ENCODE peak calls at places on chromosomes 4 and X, in five cellular contexts. M, J, G, R and F are unnamed samples.

GRCh38 chr4:133903029-133903428 is 298.6 kb downstream of the PABPC4L start:
- DNase-seq in J (no peak), G (no peak), R (no peak), M (no peak), F (no peak)

GRCh38 chrX:101385795-101386541 is at the start of gene BTK:
- DNase-seq in J (no peak), R (no peak), G (no peak), M (no peak), F (no peak)

GRCh38 chr4:74014332-74014731 is 15.9 kb upstream of the CXCL5 start:
- DNase-seq in R (no peak), G (no peak), J (no peak), M (no peak), F (no peak)

GRCh38 chrX:115268421-115268820 is 21.1 kb upstream of the LUZP4 start:
- DNase-seq in G (no peak), M (no peak), J (no peak), R (no peak), F (no peak)

GRCh38 chrX:44470816-44471215 is 71.8 kb downstream of the FUNDC1 start:
- DNase-seq in M (no peak), G (no peak), R (no peak), J (no peak), F (no peak)

GRCh38 chrX:53594354-53594753 is 92.2 kb downstream of the HUWE1 start:
- DNase-seq in J (no peak), G (no peak), R (peak; percentile 59), M (no peak), F (no peak)

GRCh38 chrX:119389854-119390501 is 9.2 kb upstream of the SLC25A43 start:
- DNase-seq in J (no peak), R (no peak), G (no peak), M (no peak), F (no peak)

GRCh38 chr4:54384152-54384551 is 155.1 kb downstream of the PDGFRA start:
- DNase-seq in M (no peak), R (no peak), G (no peak), J (no peak), F (no peak)

GRCh38 chrX:119758682-119759332 is 419 bp downstream of the SOWAHD start:
- DNase-seq in J (no peak), M (peak; percentile 52), R (no peak), G (peak; percentile 58), F (no peak)

GRCh38 chr4:140004580-140005314 is 149.2 kb downstream of the MAML3 start:
- DNase-seq in M (no peak), R (peak; percentile 73), J (peak; percentile 23), G (peak; percentile 78), F (peak; percentile 53)

GRCh38 chr4:48949518-48950207 is 36.4 kb upstream of the CWH43 start:
- DNase-seq in J (no peak), M (no peak), R (peak; percentile 22), G (no peak), F (no peak)

GRCh38 chrX:119155416-119156035 is 27.9 kb upstream of the KIAA1210 start:
- DNase-seq in M (no peak), G (no peak), R (peak; percentile 75), J (no peak), F (no peak)

GRCh38 chr4:16032871-16033505 is 50.8 kb downstream of the PROM1 start:
- DNase-seq in R (peak; percentile 75), G (no peak), M (no peak), J (no peak), F (no peak)

GRCh38 chr4:55172694-55173287 is 47.4 kb upstream of the KDR start:
- DNase-seq in J (no peak), G (no peak), M (no peak), R (peak; percentile 76), F (no peak)

GRCh38 chr4:92047209-92047877 is 256.4 kb upstream of the GRID2 start:
- DNase-seq in M (no peak), J (no peak), R (peak; percentile 54), G (no peak), F (no peak)

GRCh38 chr4:11415409-11416070 is 13.2 kb downstream of the HS3ST1 start:
- DNase-seq in R (no peak), G (no peak), M (no peak), J (no peak), F (no peak)

GRCh38 chr4:53712326-53712725 is 121.0 kb upstream of the LNX1 start:
- DNase-seq in J (no peak), R (no peak), M (peak; percentile 31), G (no peak), F (no peak)

GRCh38 chr4:8646296-8647093 is 53.9 kb downstream of the CPZ start:
- DNase-seq in G (no peak), R (no peak), M (no peak), J (no peak), F (no peak)

GRCh38 chr4:71296945-71297344 is 41.9 kb upstream of the SLC4A4 start:
- DNase-seq in G (no peak), M (no peak), R (peak; percentile 66), J (no peak), F (no peak)

GRCh38 chrX:110941906-110942305 is 146.3 kb upstream of the CHRDL1 start:
- DNase-seq in M (no peak), G (no peak), R (no peak), J (no peak), F (no peak)

GRCh38 chr4:109231331-109231730 is 71.1 kb downstream of the COL25A1 start:
- DNase-seq in G (no peak), J (no peak), R (no peak), M (no peak), F (no peak)

GRCh38 chr4:138901177-138901576 is 114.4 kb upstream of the NOCT start:
- DNase-seq in J (no peak), R (no peak), G (no peak), M (no peak), F (no peak)

GRCh38 chr4:338759-339097 is 1.1 kb downstream of the ZNF141 start:
- DNase-seq in G (no peak), J (no peak), M (no peak), R (no peak), F (no peak)

GRCh38 chrX:41734530-41734929 is 10.5 kb downstream of the GPR82 start:
- DNase-seq in G (no peak), J (no peak), M (no peak), R (no peak), F (no peak)

GRCh38 chrX:136747003-136747986 is 33.4 kb downstream of the ARHGEF6 start:
- DNase-seq in M (peak; percentile 38), R (no peak), G (no peak), J (no peak), F (no peak)

GRCh38 chr4:56460085-56460484 is 7.3 kb upstream of the SRP72 start:
- DNase-seq in J (no peak), R (no peak), G (no peak), M (no peak), F (no peak)

GRCh38 chrX:13235930-13236329 is 83.9 kb downstream of the ATXN3L start:
- DNase-seq in M (no peak), J (no peak), R (no peak), G (no peak), F (no peak)

GRCh38 chr4:1804638-1805492 is 11.8 kb downstream of the FGFR3 start:
- DNase-seq in R (no peak), G (no peak), M (no peak), J (no peak), F (no peak)

GRCh38 chrX:55783723-55784122 is 66.2 kb downstream of the RRAGB start:
- DNase-seq in J (no peak), R (peak; percentile 31), M (no peak), G (no peak), F (no peak)

GRCh38 chr4:94665500-94666398 is 92.0 kb upstream of the BMPR1B start:
- DNase-seq in G (no peak), M (no peak), R (no peak), J (no peak), F (no peak)

GRCh38 chr4:112109455-112110425 is 35.5 kb upstream of the FAM241A start:
- DNase-seq in J (no peak), R (peak; percentile 61), G (no peak), M (peak; percentile 8), F (no peak)
- H3K4me3 ChIP-seq in J (no peak overlapping the region), R (no peak overlapping the region), G (no peak overlapping the region), M (no peak overlapping the region), F (no peak overlapping the region)

DNA sequence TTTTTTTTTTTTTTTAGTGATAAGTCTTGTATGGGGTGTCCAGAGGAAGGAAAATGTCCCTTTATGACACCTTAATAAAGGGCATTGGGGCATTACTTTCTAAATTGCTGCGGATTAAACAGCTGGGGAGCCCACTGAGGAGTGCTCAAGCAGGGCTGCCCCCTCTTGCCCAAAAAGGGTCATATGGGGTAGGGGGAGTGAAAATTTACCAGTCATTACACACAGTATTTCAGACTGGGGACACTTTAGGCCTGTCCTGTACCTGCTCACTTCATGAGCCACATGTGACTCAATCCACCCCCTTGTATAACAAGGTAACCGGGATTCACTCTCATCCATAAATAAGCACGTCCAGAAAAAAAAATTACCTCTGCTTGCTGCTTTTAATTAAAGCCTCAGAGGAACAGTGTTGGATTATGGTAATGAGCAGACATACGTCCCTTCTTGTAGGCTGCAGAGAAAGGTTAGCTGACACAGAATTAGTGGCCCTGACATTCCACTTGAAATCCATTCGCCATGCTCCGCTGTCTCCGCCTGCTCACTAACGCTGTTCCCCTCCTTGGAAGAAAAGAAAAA is 1.8 kb downstream of the PRDM8 start:
- DNase-seq in R (no peak), M (no peak), J (no peak), G (no peak), F (no peak)
- H3K27me3 ChIP-seq in R (no peaks in the 10 kb centered on the region), M (no peaks in the 10 kb centered on the region), J (no peaks in the 10 kb centered on the region), G (peaks cover 3% of the 10 kb centered on the region), F (peaks cover 76% of the 10 kb centered on the region)

GRCh38 chr4:185210102-185210981 is 944 bp downstream of the SNX25 start:
- DNase-seq in M (peak; percentile 54), G (peak; percentile 72), J (no peak), R (peak; percentile 60), F (no peak)

GRCh38 chr4:185211035-185211434 is 1.6 kb downstream of the SNX25 start:
- DNase-seq in J (no peak), G (no peak), M (no peak), R (no peak), F (no peak)

GRCh38 chr4:185213341-185213740 is 3.9 kb downstream of the SNX25 start:
- DNase-seq in G (no peak), J (no peak), M (no peak), R (no peak), F (no peak)

GRCh38 chr4:185212566-185212965 is 3.2 kb downstream of the SNX25 start:
- DNase-seq in M (no peak), J (no peak), R (peak; percentile 43), G (no peak), F (no peak)

GRCh38 chr4:185211641-185212040 is 2.2 kb downstream of the SNX25 start:
- DNase-seq in G (no peak), M (no peak), J (no peak), R (no peak), F (no peak)
- H3K4me3 ChIP-seq in G (peak overlapping the region; percentile 71), M (peak overlapping the region; percentile 81), J (no peak overlapping the region), R (peak overlapping the region; percentile 86), F (peak overlapping the region; percentile 77)

DNA sequence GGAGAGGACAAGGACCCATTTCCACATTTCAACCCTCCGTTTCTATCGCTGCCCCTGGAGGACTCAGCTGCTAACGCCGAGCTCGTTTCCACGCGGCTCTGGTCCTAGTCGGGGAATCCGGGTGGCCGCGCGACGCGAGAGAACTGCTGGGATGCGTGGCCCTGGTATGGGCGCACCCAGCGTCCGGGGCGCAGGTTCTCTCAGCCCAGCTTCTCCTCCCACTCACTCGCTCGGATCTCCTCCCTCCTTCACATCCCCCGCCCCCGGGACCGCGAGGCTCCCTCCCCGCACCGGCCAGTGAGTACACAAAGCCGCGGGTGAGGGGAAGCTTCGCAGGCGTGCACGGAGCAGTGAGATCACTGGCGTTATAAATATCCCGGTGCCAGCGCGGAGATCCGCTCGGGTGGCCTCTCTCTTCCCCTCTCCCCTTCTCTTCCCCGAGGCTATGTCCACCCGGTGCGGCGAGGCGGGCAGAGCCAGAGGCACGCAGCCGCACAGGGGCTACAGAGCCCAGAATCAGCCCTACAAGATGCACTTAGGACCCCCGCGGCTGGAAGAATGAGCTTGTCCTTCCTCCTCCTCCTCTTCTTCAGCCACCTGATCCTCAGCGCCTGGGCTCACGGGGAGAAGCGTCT is at the start of gene FGF5:
- DNase-seq in M (peak; percentile 9), R (peak; percentile 94), G (peak; percentile 54), J (no peak), F (peak; percentile 61)
- H3K27me3 ChIP-seq in M (no peaks in the 10 kb centered on the region), R (no peaks in the 10 kb centered on the region), G (no peaks in the 10 kb centered on the region), J (no peaks in the 10 kb centered on the region), F (peaks cover 69% of the 10 kb centered on the region)